ENCODE peak calls at places on chromosomes 6 and 20, in five cellular contexts. I is mesendoderm; O is breast epithelium; B is CD8-positive, alpha-beta T cell; N is IMR-90. P is an unnamed sample.

GRCh38 chr6:158799051-158799792 is 19.9 kb downstream of the EZR start:
- DNase-seq in I (no peak), O (no peak), B (peak; percentile 10), N (peak; percentile 46), P (no peak)

GRCh38 chr6:139640911-139641310 is 266.5 kb upstream of the CITED2 start:
- DNase-seq in I (no peak), O (no peak), B (no peak), N (no peak), P (no peak)

GRCh38 chr20:31560900-31561598 is 44.0 kb upstream of the ID1 start:
- DNase-seq in I (no peak), O (no peak), B (no peak), N (peak; percentile 98), P (no peak)

GRCh38 chr6:38909020-38909730 is 139.4 kb upstream of the GLP1R start:
- DNase-seq in I (no peak), O (no peak), B (no peak), N (no peak), P (no peak)

GRCh38 chr6:42175860-42176259 is 2.7 kb downstream of the GUCA1A start:
- DNase-seq in I (peak; percentile 45), O (no peak), B (no peak), N (no peak), P (no peak)

GRCh38 chr6:131976545-131977061 is 25.4 kb upstream of the CCN2 start:
- DNase-seq in I (no peak), O (no peak), B (no peak), N (peak; percentile 38), P (no peak)

GRCh38 chr6:24415753-24416152 is 13.0 kb downstream of the MRS2 start:
- DNase-seq in I (no peak), O (no peak), B (no peak), N (no peak), P (no peak)

GRCh38 chr6:101779051-101779844 is 385.7 kb downstream of the GRIK2 start:
- DNase-seq in I (no peak), O (no peak), B (no peak), N (peak; percentile 52), P (no peak)

GRCh38 chr20:21102252-21102609 is 3.9 kb downstream of the LINC00237 start:
- DNase-seq in I (peak; percentile 74), O (no peak), B (no peak), N (no peak), P (peak; percentile 75)

GRCh38 chr20:25987073-25987927 is 290.6 kb upstream of the ZNF337 start:
- DNase-seq in I (peak; percentile 49), O (no peak), B (peak; percentile 56), N (peak; percentile 10), P (peak; percentile 61)

GRCh38 chr20:4045741-4046140 is 30.4 kb upstream of the RNF24 start:
- DNase-seq in I (peak; percentile 73), O (no peak), B (no peak), N (peak; percentile 69), P (no peak)

GRCh38 chr6:35302604-35303218 is 5.1 kb downstream of the DEF6 start:
- DNase-seq in I (peak; percentile 81), O (no peak), B (peak; percentile 84), N (peak; percentile 9), P (peak; percentile 85)

GRCh38 chr6:28597217-28597835 is 71.6 kb downstream of the GPX5 start:
- DNase-seq in I (peak; percentile 82), O (no peak), B (no peak), N (peak; percentile 68), P (peak; percentile 49)

GRCh38 chr20:7196481-7196880 is 429.0 kb downstream of the BMP2 start:
- DNase-seq in I (no peak), O (no peak), B (no peak), N (no peak), P (no peak)

GRCh38 chr6:108080010-108080780 is 5.7 kb upstream of the OSTM1 start:
- DNase-seq in I (peak; percentile 86), O (no peak), B (no peak), N (peak; percentile 58), P (no peak)

GRCh38 chr6:133863228-133863627 is 25.7 kb upstream of the TCF21 start:
- DNase-seq in I (no peak), O (no peak), B (no peak), N (no peak), P (no peak)

GRCh38 chr6:43949451-43950110 is 177.7 kb downstream of the MRPL14 start:
- DNase-seq in I (no peak), O (no peak), B (no peak), N (no peak), P (no peak)

GRCh38 chr6:11819486-11819885 is 40.9 kb upstream of the ADTRP start:
- DNase-seq in I (no peak), O (no peak), B (no peak), N (no peak), P (no peak)

GRCh38 chr20:38395165-38395564 is 40.0 kb downstream of the SNHG17 start:
- DNase-seq in I (no peak), O (no peak), B (no peak), N (no peak), P (no peak)

GRCh38 chr20:18566892-18567738 is at the start of gene SMIM26:
- DNase-seq in I (peak; percentile 95), O (peak; percentile 91), B (peak; percentile 95), N (peak; percentile 82), P (peak; percentile 88)

GRCh38 chr6:40907198-40907701 is 131.8 kb downstream of the UNC5CL start:
- DNase-seq in I (no peak), O (peak; percentile 93), B (no peak), N (peak; percentile 9), P (no peak)

GRCh38 chr6:26064619-26065257 is 22.5 kb upstream of the HFE start:
- DNase-seq in I (peak; percentile 62), O (no peak), B (peak; percentile 39), N (peak; percentile 59), P (peak; percentile 54)

GRCh38 chr20:60877071-60877470 is 375.0 kb upstream of the CDH4 start:
- DNase-seq in I (peak; percentile 25), O (no peak), B (no peak), N (no peak), P (no peak)

GRCh38 chr6:168715643-168716481 is 274.9 kb downstream of the SMOC2 start:
- DNase-seq in I (no peak), O (no peak), B (no peak), N (no peak), P (no peak)

GRCh38 chr6:5128351-5128750 is 43.2 kb downstream of the PPP1R3G start:
- DNase-seq in I (no peak), O (no peak), B (no peak), N (no peak), P (no peak)

GRCh38 chr20:4637081-4637797 is 84.5 kb upstream of the PRND start:
- DNase-seq in I (peak; percentile 27), O (no peak), B (no peak), N (peak; percentile 6), P (peak; percentile 13)

GRCh38 chr6:73612611-73613010 is 41.2 kb downstream of the SLC17A5 start:
- DNase-seq in I (peak; percentile 73), O (no peak), B (no peak), N (no peak), P (no peak)

GRCh38 chr6:157804448-157805327 is 18.4 kb upstream of the SNX9 start:
- DNase-seq in I (no peak), O (no peak), B (no peak), N (peak; percentile 41), P (no peak)

GRCh38 chr6:27568226-27568889 is 95.5 kb upstream of the ZNF184 start:
- DNase-seq in I (peak; percentile 96), O (no peak), B (no peak), N (no peak), P (no peak)
- H3K27me3 ChIP-seq in I (no peaks in the 10 kb centered on the region), O (peaks cover 57% of the 10 kb centered on the region), B (peaks cover 32% of the 10 kb centered on the region), N (peaks cover 6% of the 10 kb centered on the region), P (peaks cover 9% of the 10 kb centered on the region)

GRCh38 chr6:52284460-52285173 is at the start of gene MCM3:
- DNase-seq in I (peak; percentile 100), O (peak; percentile 96), B (peak; percentile 92), N (peak; percentile 99), P (peak; percentile 95)
- H3K4me3 ChIP-seq in I (peak within 1 kb of the TSS; percentile 87), O (peak within 1 kb of the TSS; percentile 77), B (peak within 1 kb of the TSS; percentile 67), N (peak within 1 kb of the TSS; percentile 65), P (peak within 1 kb of the TSS; percentile 83)

DNA sequence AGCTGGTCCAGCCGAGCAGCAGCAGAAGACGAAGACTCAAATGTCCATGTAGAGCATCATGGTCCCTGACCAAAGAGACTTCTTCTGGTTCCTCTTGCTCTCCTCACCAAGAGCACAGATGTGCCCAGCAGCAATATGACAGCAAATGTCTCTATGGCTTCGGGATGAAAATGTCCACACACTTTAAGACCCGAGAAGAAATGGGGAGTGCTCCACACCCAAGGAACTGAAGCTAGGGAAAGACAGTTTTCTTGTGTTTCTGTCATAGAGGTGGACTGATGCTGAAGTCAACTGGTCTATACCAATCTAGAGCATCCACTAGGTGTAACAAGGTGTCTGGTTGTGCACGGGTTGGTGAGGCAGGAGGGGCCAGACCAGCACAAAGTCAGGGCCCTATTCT is 4.5 kb upstream of the CPNE1 start:
- DNase-seq in I (no peak), O (no peak), B (no peak), N (no peak), P (no peak)
- H3K36me3 ChIP-seq in I (peaks cover 4% of the 10 kb centered on the region), O (peaks cover 5% of the 10 kb centered on the region), B (peaks cover 26% of the 10 kb centered on the region), N (peaks cover 37% of the 10 kb centered on the region), P (peaks cover 9% of the 10 kb centered on the region)

GRCh38 chr6:144063744-144064401 is 31.5 kb downstream of the SF3B5 start:
- DNase-seq in I (peak; percentile 78), O (peak; percentile 79), B (peak; percentile 92), N (no peak), P (peak; percentile 89)

GRCh38 chr6:144064831-144065668 is 30.3 kb downstream of the SF3B5 start:
- DNase-seq in I (no peak), O (no peak), B (peak; percentile 8), N (no peak), P (peak; percentile 37)

GRCh38 chr6:144063246-144063743 is 32.1 kb downstream of the SF3B5 start:
- DNase-seq in I (peak; percentile 13), O (no peak), B (no peak), N (no peak), P (peak; percentile 53)

GRCh38 chr6:144064402-144064830 is 31.0 kb downstream of the SF3B5 start:
- DNase-seq in I (peak; percentile 12), O (no peak), B (peak; percentile 56), N (no peak), P (peak; percentile 84)

GRCh38 chr6:144062757-144063156 is 32.6 kb downstream of the SF3B5 start:
- DNase-seq in I (no peak), O (no peak), B (no peak), N (no peak), P (peak; percentile 12)
- H3K27me3 ChIP-seq in I (peaks cover 28% of the 10 kb centered on the region), O (no peaks in the 10 kb centered on the region), B (no peaks in the 10 kb centered on the region), N (peaks cover 56% of the 10 kb centered on the region), P (peaks cover 63% of the 10 kb centered on the region)

DNA sequence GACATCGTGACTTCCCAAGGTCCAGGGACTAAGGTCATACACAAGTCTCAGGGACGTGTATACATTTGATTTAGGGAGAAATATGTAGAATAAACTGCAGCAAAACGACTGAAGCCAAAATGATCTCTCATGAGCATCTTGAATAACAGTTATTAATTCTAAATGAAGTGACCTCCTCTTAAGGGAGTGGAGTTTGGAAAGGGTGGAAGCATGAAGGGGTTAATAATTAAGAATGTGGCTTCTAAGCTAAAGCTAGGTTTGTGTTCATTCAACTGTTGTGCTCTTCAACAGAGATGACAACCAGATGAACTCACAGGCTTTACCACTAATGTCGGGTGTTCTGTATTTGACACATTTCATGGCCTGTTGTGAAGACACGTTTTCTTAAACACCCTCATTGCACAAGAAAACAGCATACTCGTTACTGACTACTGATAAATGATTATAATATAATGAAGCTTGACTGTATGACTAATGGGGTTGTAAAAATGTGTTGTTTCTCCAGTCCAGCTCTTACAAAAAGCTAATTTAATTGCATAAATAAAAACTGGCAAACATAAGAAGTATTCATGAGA is 1.5 kb downstream of the PPP1R14C start:
- DNase-seq in I (no peak), O (no peak), B (no peak), N (no peak), P (no peak)
- H3K4me3 ChIP-seq in I (no peak overlapping the region), O (no peak overlapping the region), B (no peak overlapping the region), N (no peak overlapping the region), P (no peak overlapping the region)

P was measured in H7.